ENCODE peak calls at places on chromosomes 7 and 10, in eight cellular contexts. L is PC-3, N is left lung, I is psoas muscle, F is bronchial epithelial cell, E is hepatocyte, X is spleen, K is heart right ventricle. W is an unnamed sample. For H3K27me3, the result is how much of the 10 kb centered on the place peaks cover.

GRCh38 chr10:112724404-112724991 is 225.5 kb upstream of the TCF7L2 start:
- DNase-seq in X (no peak), F (peak), E (no peak), L (no peak), I (no peak), K (no peak), N (no peak), W (no peak)

GRCh38 chr7:102935450-102936110 is 22.8 kb downstream of the LRRC17 start:
- DNase-seq in E (no peak), X (no peak), I (no peak), L (no peak), F (no peak), N (no peak), K (no peak), W (no peak)

GRCh38 chr10:118442032-118442431 is 99.9 kb upstream of the FAM204A start:
- DNase-seq in K (no peak), I (no peak), E (no peak), F (no peak), N (no peak), L (no peak), X (no peak), W (no peak)

GRCh38 chr7:2198206-2198605 is 34.5 kb downstream of the MAD1L1 start:
- DNase-seq in L (no peak), I (no peak), F (no peak), N (peak), E (no peak), K (no peak), X (no peak), W (no peak)

GRCh38 chr7:41628926-41629325 is 74.0 kb downstream of the INHBA start:
- DNase-seq in L (peak), F (peak), E (no peak), I (no peak), X (no peak), N (no peak), K (peak), W (no peak)

GRCh38 chr10:49655099-49655498 is 24.4 kb upstream of the C10orf53 start:
- DNase-seq in I (no peak), X (no peak), N (no peak), E (no peak), F (no peak), K (no peak), L (no peak), W (no peak)

GRCh38 chr10:62093863-62094291 is 174.8 kb downstream of the RTKN2 start:
- DNase-seq in F (peak), N (no peak), K (no peak), L (peak), I (no peak), X (no peak), E (no peak), W (no peak)

GRCh38 chr10:3043512-3044368 is 23.6 kb upstream of the PFKP start:
- DNase-seq in X (no peak), K (peak), N (no peak), I (peak), L (peak), F (peak), E (peak), W (peak)

GRCh38 chr10:116316533-116316932 is 7.7 kb upstream of the CCDC172 start:
- DNase-seq in I (no peak), K (no peak), X (no peak), F (no peak), N (no peak), E (no peak), L (no peak), W (peak)

GRCh38 chr10:3354171-3354570 is 181.6 kb upstream of the PITRM1 start:
- DNase-seq in F (no peak), K (no peak), N (no peak), E (no peak), I (no peak), L (no peak), X (no peak), W (no peak)

GRCh38 chr7:12729112-12729511 is 41.7 kb downstream of the ARL4A start:
- DNase-seq in N (no peak), F (no peak), X (no peak), E (peak), L (peak), I (peak), K (peak), W (no peak)

GRCh38 chr7:113730309-113730955 is 188.4 kb downstream of the PPP1R3A start:
- DNase-seq in L (peak), I (no peak), N (no peak), K (no peak), E (no peak), F (peak), X (no peak), W (no peak)

GRCh38 chr10:5775705-5776104 is 37.5 kb downstream of the GDI2 start:
- DNase-seq in F (no peak), X (peak), I (peak), L (no peak), E (no peak), K (no peak), N (peak), W (no peak)

GRCh38 chr10:93417264-93417663 is 64.9 kb downstream of the MYOF start:
- DNase-seq in K (peak), L (no peak), I (no peak), F (no peak), X (no peak), N (no peak), E (no peak), W (no peak)

GRCh38 chr7:26156454-26157365 is 4.7 kb downstream of the NFE2L3 start:
- DNase-seq in E (peak), F (peak), L (peak), I (no peak), K (no peak), X (no peak), N (no peak), W (no peak)

GRCh38 chr7:128875523-128875948 is 12.9 kb downstream of the ATP6V1F start:
- DNase-seq in K (no peak), L (no peak), F (no peak), E (no peak), N (no peak), I (peak), X (peak), W (no peak)

GRCh38 chr7:27593226-27593625 is 69.5 kb downstream of the HIBADH start:
- DNase-seq in L (peak), E (no peak), I (no peak), K (no peak), N (no peak), X (no peak), F (peak), W (no peak)

GRCh38 chr7:106875508-106875907 is 10.4 kb downstream of the PIK3CG start:
- DNase-seq in K (no peak), I (no peak), X (no peak), N (no peak), E (no peak), L (no peak), F (no peak), W (no peak)

GRCh38 chr7:74454948-74455804 is 1.5 kb downstream of the GTF2IRD1 start:
- DNase-seq in X (no peak), E (peak), F (no peak), K (peak), N (peak), I (peak), L (no peak), W (no peak)

GRCh38 chr10:96370575-96371157 is 11.9 kb upstream of the OPALIN start:
- DNase-seq in K (peak), E (peak), I (no peak), L (peak), F (peak), N (no peak), X (no peak), W (peak)

GRCh38 chr7:131890191-131890590 is 333.8 kb upstream of the PODXL start:
- DNase-seq in F (no peak), I (no peak), X (no peak), E (no peak), K (no peak), N (no peak), L (no peak), W (no peak)

GRCh38 chr10:61628199-61628874 is 34.4 kb upstream of the CABCOCO1 start:
- DNase-seq in N (no peak), F (peak), X (no peak), E (no peak), L (peak), I (no peak), K (no peak), W (no peak)

DNA sequence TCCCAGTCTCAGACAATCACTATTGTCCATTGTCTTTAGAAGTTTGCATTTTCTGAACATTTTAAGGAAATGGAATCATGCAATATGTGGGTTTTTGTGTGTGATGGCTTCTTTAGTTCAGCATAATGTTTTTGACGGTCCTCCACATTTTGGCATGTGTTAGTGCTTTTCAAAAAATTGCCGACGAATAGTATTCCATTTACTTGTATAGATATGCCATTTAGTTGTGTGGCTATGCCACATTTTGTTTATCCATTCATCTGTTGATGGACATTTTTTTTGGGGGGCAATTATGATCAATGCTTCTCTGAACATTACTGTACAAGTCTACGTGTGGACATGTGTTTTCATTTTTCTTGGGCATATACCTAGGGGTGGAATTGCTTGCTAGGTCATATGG is 12.0 kb upstream of the LAMB4 start:
- DNase-seq in L (no peak), E (no peak), F (no peak), X (no peak), N (no peak), I (no peak), K (no peak), W (no peak)
- H3K27me3 ChIP-seq in L (under half), E (under half), F (under half), X (under half), N (under half), I (under half), K (under half), W (under half)

GRCh38 chr10:78520737-78521430 is 487.2 kb downstream of the RPS24 start:
- DNase-seq in E (peak), K (no peak), F (peak), X (no peak), N (no peak), L (peak), I (no peak), W (peak)
- TF ChIP-seq CTCF in E (peak), K (no peak), F (peak), X (no peak), N (no peak), L (peak), I (no peak), W (peak)

GRCh38 chr7:15686209-15686956 is at the start of gene MEOX2:
- DNase-seq in X (no peak), N (peak), K (peak), I (peak), E (peak), F (no peak), L (no peak), W (peak)

GRCh38 chr7:15684834-15685233 is 1.6 kb downstream of the MEOX2 start:
- DNase-seq in X (no peak), K (peak), F (no peak), N (no peak), E (no peak), L (no peak), I (peak), W (no peak)

GRCh38 chr7:15685358-15686181 is 913 bp downstream of the MEOX2 start:
- DNase-seq in E (peak), X (no peak), K (peak), I (peak), L (no peak), N (peak), F (no peak), W (peak)

GRCh38 chr7:15686957-15687644 is 618 bp upstream of the MEOX2 start:
- DNase-seq in E (peak), K (peak), I (no peak), N (peak), X (no peak), F (no peak), L (no peak), W (no peak)

GRCh38 chr7:15687645-15688025 is 1.2 kb upstream of the MEOX2 start:
- DNase-seq in K (peak), F (no peak), X (no peak), L (no peak), I (peak), E (no peak), N (no peak), W (peak)
- H3K27me3 ChIP-seq in K (under half), F (under half), X (half or more), L (under half), I (under half), E (half or more), N (under half), W (under half)

GRCh38 chr7:38881015-38881414 is 28.0 kb downstream of the VPS41 start:
- DNase-seq in N (no peak), F (no peak), E (no peak), L (no peak), X (no peak), K (no peak), I (no peak), W (no peak)
- TF ChIP-seq CTCF in N (no peak), F (no peak), E (no peak), L (peak), X (no peak), K (no peak), I (no peak), W (peak)

GRCh38 chr10:11249134-11249533 is 231.5 kb downstream of the CELF2 start:
- DNase-seq in N (no peak), X (no peak), E (no peak), L (no peak), K (no peak), I (no peak), F (no peak), W (no peak)
- H3K27me3 ChIP-seq in N (under half), X (under half), E (under half), L (under half), K (under half), I (under half), F (under half), W (under half)

W was measured in WERI-Rb-1.